ENCODE peak calls at places on chromosomes 11 and 22, in nine cellular contexts. Q is cardiac muscle cell, S is OCI-LY7, I is fibroblast of villous mesenchyme, X is coronary artery, M is fibroblast of mammary gland, D is fibroblast of pulmonary artery, F is AG04450, Z is GM06990. O is an unnamed sample.

GRCh38 chr11:65375012-65375411 is 7.4 kb downstream of the SLC25A45 start:
- DNase-seq in Q (no peak), S (no peak), I (peak), X (no peak), M (no peak), D (no peak), F (no peak), Z (no peak), O (no peak)

GRCh38 chr11:109511598-109511997 is 89.6 kb downstream of the C11orf87 start:
- DNase-seq in Q (no peak), S (no peak), I (no peak), X (no peak), M (no peak), D (no peak), F (no peak), Z (no peak), O (no peak)

GRCh38 chr11:103633037-103633788 is 403.2 kb upstream of the DDI1 start:
- DNase-seq in Q (no peak), S (no peak), I (peak), X (no peak), M (peak), D (peak), F (no peak), Z (no peak), O (peak)

GRCh38 chr11:1823376-1824220 is 11.2 kb upstream of the SYT8 start:
- DNase-seq in Q (no peak), S (no peak), I (no peak), X (no peak), M (no peak), D (no peak), F (no peak), Z (no peak), O (no peak)

GRCh38 chr22:35986085-35986484 is 42.5 kb downstream of the RBFOX2 start:
- DNase-seq in Q (no peak), S (no peak), I (no peak), X (no peak), M (peak), D (peak), F (no peak), Z (no peak), O (peak)

GRCh38 chr11:65295571-65296338 is 18.9 kb upstream of the CDC42EP2 start:
- DNase-seq in Q (no peak), S (no peak), I (no peak), X (no peak), M (no peak), D (no peak), F (no peak), Z (no peak), O (no peak)

GRCh38 chr11:96311120-96311568 is 31.9 kb downstream of the MAML2 start:
- DNase-seq in Q (no peak), S (no peak), I (peak), X (no peak), M (peak), D (peak), F (no peak), Z (no peak), O (peak)

GRCh38 chr11:2693851-2694261 is 5.9 kb downstream of the KCNQ1OT1 start:
- DNase-seq in Q (no peak), S (no peak), I (no peak), X (no peak), M (no peak), D (no peak), F (no peak), Z (no peak), O (no peak)

GRCh38 chr22:44033689-44034088 is 9.6 kb downstream of the PARVB start:
- DNase-seq in Q (peak), S (no peak), I (peak), X (no peak), M (peak), D (no peak), F (peak), Z (no peak), O (no peak)

GRCh38 chr11:64165842-64166635 is at the start of gene MACROD1:
- DNase-seq in Q (peak), S (peak), I (peak), X (peak), M (peak), D (peak), F (peak), Z (peak), O (peak)

GRCh38 chr11:71462726-71463125 is 9.7 kb downstream of the NADSYN1 start:
- DNase-seq in Q (no peak), S (no peak), I (no peak), X (no peak), M (no peak), D (no peak), F (no peak), Z (no peak), O (no peak)

GRCh38 chr22:26798433-26799065 is 141.2 kb downstream of the MIAT start:
- DNase-seq in Q (no peak), S (no peak), I (no peak), X (no peak), M (no peak), D (no peak), F (no peak), Z (no peak), O (no peak)

GRCh38 chr11:126317681-126318641 is 14.1 kb downstream of the DCPS start:
- DNase-seq in Q (no peak), S (no peak), I (peak), X (peak), M (peak), D (peak), F (no peak), Z (no peak), O (peak)

GRCh38 chr11:60872952-60873524 is 5.7 kb downstream of the ZP1 start:
- DNase-seq in Q (no peak), S (no peak), I (peak), X (no peak), M (peak), D (peak), F (peak), Z (no peak), O (peak)

GRCh38 chr11:72222907-72223614 is 1.5 kb upstream of the INPPL1 start:
- DNase-seq in Q (peak), S (peak), I (peak), X (peak), M (peak), D (peak), F (peak), Z (peak), O (peak)

GRCh38 chr22:33038131-33038772 is 19.9 kb downstream of the SYN3 start:
- DNase-seq in Q (no peak), S (no peak), I (no peak), X (no peak), M (peak), D (peak), F (no peak), Z (no peak), O (peak)

GRCh38 chr11:62147545-62147944 is 23.7 kb downstream of the INCENP start:
- DNase-seq in Q (no peak), S (no peak), I (no peak), X (peak), M (no peak), D (no peak), F (no peak), Z (no peak), O (no peak)

GRCh38 chr22:28538922-28539321 is 140.7 kb downstream of the TTC28 start:
- DNase-seq in Q (no peak), S (no peak), I (no peak), X (no peak), M (no peak), D (no peak), F (no peak), Z (no peak), O (no peak)

GRCh38 chr11:72860592-72860991 is 46.4 kb downstream of the ATG16L2 start:
- DNase-seq in Q (no peak), S (no peak), I (no peak), X (no peak), M (no peak), D (no peak), F (no peak), Z (no peak), O (no peak)

GRCh38 chr11:31805629-31806185 is 5.4 kb downstream of the PAX6 start:
- DNase-seq in Q (no peak), S (no peak), I (no peak), X (no peak), M (no peak), D (no peak), F (no peak), Z (no peak), O (no peak)

GRCh38 chr22:36311386-36312085 is 58.6 kb downstream of the APOL1 start:
- DNase-seq in Q (no peak), S (no peak), I (no peak), X (no peak), M (no peak), D (no peak), F (no peak), Z (no peak), O (peak)

GRCh38 chr11:70201876-70202861 is 927 bp upstream of the FADD start:
- DNase-seq in Q (no peak), S (no peak), I (peak), X (no peak), M (peak), D (peak), F (no peak), Z (no peak), O (peak)

GRCh38 chr22:41239443-41240128 is 1.1 kb downstream of the CHADL start:
- DNase-seq in Q (no peak), S (no peak), I (no peak), X (no peak), M (no peak), D (no peak), F (no peak), Z (no peak), O (no peak)

GRCh38 chr11:12200359-12201015 is 90.1 kb downstream of the MICAL2 start:
- DNase-seq in Q (no peak), S (no peak), I (peak), X (peak), M (peak), D (peak), F (no peak), Z (no peak), O (peak)

GRCh38 chr22:29310863-29311339 is 4.5 kb downstream of the GAS2L1 start:
- DNase-seq in Q (no peak), S (no peak), I (peak), X (peak), M (peak), D (peak), F (peak), Z (no peak), O (peak)

GRCh38 chr11:65912840-65913239 is 6.0 kb downstream of the C11orf68 start:
- DNase-seq in Q (no peak), S (no peak), I (peak), X (no peak), M (peak), D (peak), F (no peak), Z (no peak), O (peak)

GRCh38 chr11:19660076-19660475 is 52.6 kb upstream of the NAV2 start:
- DNase-seq in Q (no peak), S (no peak), I (peak), X (no peak), M (peak), D (peak), F (no peak), Z (peak), O (peak)

GRCh38 chr11:131311746-131312145 is 58.7 kb upstream of the NTM start:
- DNase-seq in Q (no peak), S (no peak), I (no peak), X (no peak), M (no peak), D (no peak), F (no peak), Z (no peak), O (no peak)

GRCh38 chr11:28521075-28521474 is 412.9 kb downstream of the METTL15 start:
- DNase-seq in Q (no peak), S (no peak), I (no peak), X (no peak), M (peak), D (no peak), F (no peak), Z (no peak), O (no peak)

GRCh38 chr11:111982532-111983186 is 42.5 kb upstream of the DLAT start:
- DNase-seq in Q (no peak), S (no peak), I (no peak), X (no peak), M (no peak), D (no peak), F (no peak), Z (no peak), O (no peak)

GRCh38 chr11:111981270-111981669 is 43.9 kb upstream of the DLAT start:
- DNase-seq in Q (no peak), S (no peak), I (no peak), X (no peak), M (no peak), D (no peak), F (no peak), Z (no peak), O (no peak)

GRCh38 chr11:111980062-111980461 is 42.9 kb downstream of the DIXDC1 start:
- DNase-seq in Q (no peak), S (no peak), I (no peak), X (no peak), M (no peak), D (no peak), F (no peak), Z (no peak), O (no peak)

GRCh38 chr11:111983187-111983986 is 41.8 kb upstream of the DLAT start:
- DNase-seq in Q (peak), S (no peak), I (peak), X (no peak), M (no peak), D (no peak), F (peak), Z (no peak), O (peak)

GRCh38 chr11:111982019-111982464 is 43.2 kb upstream of the DLAT start:
- DNase-seq in Q (peak), S (peak), I (peak), X (no peak), M (peak), D (peak), F (no peak), Z (no peak), O (peak)
- TF ChIP-seq CTCF in Q (peak), S (peak), I (peak), X (no peak), M (peak), D (peak), F (peak), Z (peak), O (peak)

DNA sequence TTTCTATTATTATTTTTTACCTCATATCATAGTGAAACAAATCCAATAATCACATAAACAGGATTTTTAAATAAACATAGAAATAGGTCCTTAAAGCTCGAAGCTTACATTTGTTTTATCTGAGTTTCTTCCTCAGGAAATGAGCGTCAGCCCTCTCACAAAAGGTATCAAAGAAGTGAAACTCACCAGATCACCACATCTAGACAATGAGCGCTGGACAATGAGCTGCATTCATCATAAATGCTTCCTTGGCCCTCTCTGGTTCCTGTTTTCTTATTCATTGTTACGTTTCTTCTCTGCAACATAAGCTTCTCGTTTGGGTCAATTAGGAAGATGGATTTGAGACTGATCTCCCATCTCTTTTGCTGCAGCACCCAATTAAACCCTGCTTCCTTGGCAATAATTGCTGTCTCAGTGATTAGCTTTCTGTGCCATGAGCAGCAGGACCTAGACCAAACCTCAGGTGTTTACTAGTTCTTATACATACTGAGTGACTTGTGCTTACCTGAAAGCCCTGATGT is 649.9 kb upstream of the LUZP2 start:
- DNase-seq in Q (no peak), S (no peak), I (no peak), X (no peak), M (no peak), D (peak), F (no peak), Z (no peak), O (peak)
- TF ChIP-seq CTCF in Q (no peak), S (no peak), I (no peak), X (no peak), M (no peak), D (no peak), F (no peak), Z (no peak), O (no peak)

DNA sequence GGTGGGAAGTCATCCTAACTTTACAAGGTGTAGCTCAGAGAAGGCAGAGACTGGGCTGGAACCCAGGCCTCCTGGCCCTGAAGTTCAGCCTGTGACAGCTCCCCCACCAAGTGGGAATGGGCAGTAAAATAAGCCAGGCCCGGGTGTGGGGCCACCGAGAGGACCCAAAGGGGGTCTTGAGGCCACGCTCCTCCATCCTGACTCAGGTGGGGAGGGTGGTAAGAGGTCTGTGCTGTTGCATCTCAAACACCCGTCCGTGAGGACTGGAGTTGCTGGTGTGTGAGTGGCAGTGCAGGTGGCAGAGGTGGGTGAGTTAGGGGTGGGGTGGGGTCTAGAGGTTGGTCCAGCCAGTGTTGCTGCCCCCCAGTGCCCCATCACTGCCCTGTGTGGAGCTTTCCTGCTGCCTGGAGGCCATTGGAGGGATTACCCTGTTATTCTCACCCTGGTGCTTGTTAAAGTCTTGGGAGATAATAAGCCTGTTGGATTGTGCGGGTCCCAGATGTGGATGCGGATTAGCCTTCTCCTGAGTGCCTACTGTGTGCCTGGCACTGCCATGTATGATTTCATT is 12.7 kb downstream of the SERPINH1 start:
- DNase-seq in Q (no peak), S (no peak), I (no peak), X (no peak), M (no peak), D (no peak), F (no peak), Z (no peak), O (peak)
- TF ChIP-seq CTCF in Q (peak), S (no peak), I (peak), X (no peak), M (peak), D (peak), F (peak), Z (no peak), O (peak)

GRCh38 chr11:13238879-13239514 is 38.6 kb upstream of the BMAL1 start:
- DNase-seq in Q (peak), S (peak), I (peak), X (no peak), M (peak), D (peak), F (no peak), Z (no peak), O (peak)
- TF ChIP-seq CTCF in Q (peak), S (peak), I (peak), X (peak), M (peak), D (peak), F (peak), Z (peak), O (peak)

GRCh38 chr11:120308081-120308480 is 17.0 kb upstream of the TLCD5 start:
- DNase-seq in Q (no peak), S (no peak), I (no peak), X (no peak), M (no peak), D (no peak), F (no peak), Z (no peak), O (no peak)

GRCh38 chr11:120304526-120304925 is 20.6 kb upstream of the TLCD5 start:
- DNase-seq in Q (no peak), S (no peak), I (peak), X (no peak), M (peak), D (peak), F (no peak), Z (no peak), O (peak)

GRCh38 chr11:120305286-120305685 is 19.8 kb upstream of the TLCD5 start:
- DNase-seq in Q (no peak), S (no peak), I (no peak), X (no peak), M (no peak), D (no peak), F (no peak), Z (no peak), O (no peak)

GRCh38 chr11:120307476-120307875 is 17.6 kb upstream of the TLCD5 start:
- DNase-seq in Q (no peak), S (no peak), I (no peak), X (no peak), M (no peak), D (no peak), F (no peak), Z (no peak), O (no peak)

DNA sequence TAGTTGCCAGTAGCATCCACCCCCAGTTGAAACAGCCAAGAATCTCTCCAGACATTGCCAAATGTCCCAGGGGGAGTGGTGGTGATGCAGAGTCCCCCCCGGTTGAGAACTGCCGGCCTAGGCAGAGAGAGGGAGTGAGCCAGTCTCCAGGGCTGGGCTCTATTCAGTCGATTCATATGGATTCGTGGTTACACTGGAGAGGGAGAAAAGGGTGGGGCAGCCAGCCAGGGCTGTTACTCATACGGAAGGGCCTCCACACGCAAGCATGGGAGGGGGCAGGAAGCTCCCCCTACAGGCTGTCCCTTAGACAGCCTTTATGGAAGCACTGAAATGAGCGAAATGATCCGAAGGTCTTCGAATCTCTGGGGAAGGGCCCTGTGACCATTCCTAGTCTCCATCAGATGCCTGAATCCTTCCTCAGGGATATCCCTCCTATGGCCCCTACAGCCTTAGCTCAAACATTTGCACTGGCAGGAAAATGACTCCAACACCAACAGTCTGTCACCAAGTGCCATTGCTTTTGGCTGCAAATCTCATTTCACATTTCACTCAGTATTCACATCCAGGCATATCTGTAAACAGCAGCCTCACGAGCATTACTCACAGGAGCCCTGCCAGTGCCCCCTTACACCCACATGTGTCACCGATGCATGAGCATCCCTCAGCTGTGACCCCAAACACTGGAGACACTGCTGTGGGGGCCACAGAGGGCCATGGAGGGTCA is 18.4 kb upstream of the TLCD5 start:
- DNase-seq in Q (no peak), S (no peak), I (peak), X (no peak), M (peak), D (peak), F (peak), Z (no peak), O (peak)
- TF ChIP-seq CTCF in Q (peak), S (peak), I (peak), X (no peak), M (peak), D (peak), F (peak), Z (peak), O (peak)

O was measured in cardiac fibroblast.